ENCODE peak calls at places on chromosomes 4 and X, in four cellular contexts. J is H1, I is IMR-90, R is H9. T is an unnamed sample.
A peak's percentile ranks its signal among the peaks of the same experiment; 100 is the strongest.

GRCh38 chr4:126991965-126992364 is 640.8 kb upstream of the INTU start:
- DNase-seq in I (peak; percentile 47), R (no peak), J (no peak), T (no peak)

GRCh38 chr4:26719954-26720552 is 136.2 kb downstream of the TBC1D19 start:
- DNase-seq in J (no peak), R (no peak), I (peak; percentile 63), T (no peak)

GRCh38 chr4:176769519-176769918 is 23.2 kb downstream of the VEGFC start:
- DNase-seq in I (peak; percentile 99), R (no peak), J (no peak), T (no peak)

GRCh38 chr4:122712782-122713181 is 19.7 kb upstream of the BBS12 start:
- DNase-seq in J (no peak), I (peak; percentile 24), R (no peak), T (no peak)

GRCh38 chr4:165971941-165972340 is 98.9 kb downstream of the TLL1 start:
- DNase-seq in J (no peak), I (no peak), R (no peak), T (no peak)

GRCh38 chrX:74420194-74421035 is 878 bp upstream of the SLC16A2 start:
- DNase-seq in J (peak; percentile 68), I (peak; percentile 48), R (peak; percentile 76), T (peak; percentile 48)

GRCh38 chr4:10079256-10079655 is 37.3 kb downstream of the WDR1 start:
- DNase-seq in J (no peak), I (no peak), R (no peak), T (no peak)

GRCh38 chr4:15914291-15914690 is 24.2 kb downstream of the FGFBP1 start:
- DNase-seq in J (no peak), I (peak; percentile 54), R (no peak), T (no peak)

GRCh38 chr4:114782842-114783595 is 184.4 kb downstream of the UGT8 start:
- DNase-seq in J (no peak), R (no peak), I (no peak), T (peak; percentile 9)

GRCh38 chrX:9746148-9746880 is 19.3 kb downstream of the GPR143 start:
- DNase-seq in R (no peak), I (peak; percentile 43), J (no peak), T (no peak)

GRCh38 chr4:177250056-177250696 is 59.5 kb upstream of the NEIL3 start:
- DNase-seq in R (peak; percentile 84), I (peak; percentile 60), J (peak; percentile 92), T (peak; percentile 67)

GRCh38 chr4:7070729-7071511 is 3.1 kb upstream of the GRPEL1 start:
- DNase-seq in I (peak; percentile 54), R (peak; percentile 93), J (peak; percentile 98), T (peak; percentile 70)

GRCh38 chr4:10095296-10095991 is 21.2 kb downstream of the WDR1 start:
- DNase-seq in R (no peak), I (no peak), J (no peak), T (no peak)

GRCh38 chr4:136680271-136680670 is 852.0 kb downstream of the PCDH18 start:
- DNase-seq in J (no peak), I (peak; percentile 9), R (no peak), T (no peak)

GRCh38 chrX:132963846-132964245 is 5.4 kb upstream of the HS6ST2 start:
- DNase-seq in J (no peak), R (no peak), I (no peak), T (no peak)

GRCh38 chr4:54440394-54441223 is 211.5 kb downstream of the PDGFRA start:
- DNase-seq in I (peak; percentile 34), J (no peak), R (no peak), T (peak; percentile 47)

GRCh38 chrX:40098264-40099045 is 697 bp upstream of the BCOR start:
- DNase-seq in J (peak; percentile 52), I (no peak), R (peak; percentile 80), T (no peak)

GRCh38 chr4:138680251-138680650 is 335.3 kb upstream of the NOCT start:
- DNase-seq in I (no peak), R (no peak), J (no peak), T (no peak)

GRCh38 chr4:152894673-152895072 is 41.5 kb upstream of the FHDC1 start:
- DNase-seq in J (no peak), I (peak; percentile 63), R (no peak), T (no peak)

GRCh38 chrX:100673397-100673953 is 29.5 kb downstream of the SRPX2 start:
- DNase-seq in I (peak; percentile 91), R (no peak), J (no peak), T (no peak)

GRCh38 chr4:24850669-24851068 is 55.3 kb downstream of the SOD3 start:
- DNase-seq in I (peak; percentile 94), R (no peak), J (no peak), T (no peak)

DNA sequence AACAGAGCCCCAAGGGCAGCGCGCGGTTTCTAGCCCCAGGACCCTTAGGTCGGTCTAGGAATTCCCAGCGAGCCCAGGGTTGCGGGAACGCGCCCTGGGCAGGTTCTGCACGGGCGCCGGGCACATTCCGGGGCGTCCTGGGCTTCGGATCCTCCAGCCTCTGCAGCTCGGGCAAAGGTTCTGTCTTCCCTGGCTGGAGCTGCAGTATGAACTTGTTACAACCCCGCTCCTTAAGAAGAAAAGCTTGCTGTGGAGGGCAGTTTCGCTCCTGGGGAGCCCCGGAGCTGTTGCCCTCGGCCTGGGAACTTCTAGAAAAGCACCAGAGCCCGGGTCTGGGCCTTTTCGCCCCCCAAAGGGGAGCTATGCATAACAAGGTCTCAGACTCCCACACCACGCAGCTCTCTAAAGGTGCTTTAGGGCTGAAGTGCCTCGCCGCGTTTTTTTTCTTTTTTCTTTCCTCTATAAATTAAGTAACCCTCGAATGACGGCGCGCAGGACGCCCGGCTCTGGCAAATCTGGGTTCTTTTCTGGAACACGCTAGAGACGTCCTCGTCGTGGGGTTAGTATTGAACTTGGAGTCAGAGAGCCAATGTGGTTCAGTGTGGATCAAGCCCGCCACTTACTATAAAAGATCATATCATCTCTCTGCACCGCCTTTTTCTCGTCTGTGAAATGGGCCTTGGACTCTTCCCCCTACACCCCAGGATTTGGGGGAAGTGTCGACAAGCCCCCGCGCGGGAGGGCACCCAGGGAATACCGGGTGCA is 5.7 kb downstream of the MSX1 start:
- DNase-seq in J (peak; percentile 64), I (no peak), R (no peak), T (no peak)
- H3K14ac ChIP-seq in J (no peak overlapping the region), I (no peak overlapping the region), R (no peak overlapping the region), T (no peak overlapping the region)

GRCh38 chr4:38139187-38139586 is 179.0 kb downstream of the PTTG2 start:
- DNase-seq in I (no peak), R (no peak), J (no peak), T (no peak)
- H3K14ac ChIP-seq in I (no peak overlapping the region), R (no peak overlapping the region), J (no peak overlapping the region), T (no peak overlapping the region)

DNA sequence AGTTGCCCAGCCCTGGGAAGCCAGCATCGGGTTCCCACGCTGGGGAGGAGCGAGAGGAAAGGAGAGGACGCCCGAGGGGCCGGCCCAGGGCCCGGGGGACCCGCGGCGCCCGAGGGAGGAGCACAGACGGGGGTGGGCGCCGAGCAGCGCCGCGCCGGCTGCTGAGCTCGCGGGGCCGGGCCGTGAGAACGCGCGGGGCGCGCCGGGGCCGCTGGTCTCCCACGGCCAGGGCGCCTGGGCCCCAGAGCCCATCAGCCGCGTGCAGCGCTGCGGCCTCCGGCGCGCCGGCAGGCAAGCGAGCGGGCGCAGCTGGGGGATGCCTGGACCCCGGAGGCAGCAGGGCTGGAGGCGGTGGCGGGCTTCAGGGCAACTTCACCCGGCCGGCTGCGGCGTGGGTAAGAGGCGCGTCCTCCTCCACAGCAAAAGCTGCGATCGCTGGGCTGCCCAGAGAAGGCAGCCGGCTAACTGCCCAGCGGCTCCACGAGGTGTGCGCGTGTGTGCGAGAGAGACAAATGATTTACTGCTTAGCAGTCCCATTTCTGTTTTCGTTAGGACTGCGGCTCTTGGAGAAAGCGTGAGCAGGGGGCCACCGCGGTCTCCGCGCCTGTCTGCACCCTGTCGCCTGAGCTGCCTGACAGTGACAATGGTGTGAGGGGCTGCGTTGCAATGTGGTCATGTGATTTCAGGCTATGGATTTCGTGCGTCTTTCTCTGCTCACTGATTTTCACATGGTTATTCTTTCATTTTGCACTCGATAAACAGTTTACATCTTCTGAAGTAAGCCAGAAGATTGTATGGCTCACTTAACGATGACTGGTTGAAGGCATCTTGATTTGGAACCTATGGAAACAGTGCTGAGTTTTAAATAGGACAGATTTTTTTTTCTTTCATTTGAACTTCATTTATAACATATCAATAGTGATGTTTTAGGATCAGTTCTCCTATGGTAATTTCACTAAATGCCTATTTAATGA is 1.2 kb downstream of the GUCY1A1 start:
- DNase-seq in J (peak; percentile 69), I (peak; percentile 27), R (peak; percentile 46), T (peak; percentile 53)
- H3K14ac ChIP-seq in J (no peak overlapping the region), I (peak overlapping the region; percentile 14), R (no peak overlapping the region), T (peak overlapping the region; percentile 63)

GRCh38 chr4:44002368-44002767 is 446.2 kb downstream of the KCTD8 start:
- DNase-seq in R (no peak), J (no peak), I (no peak), T (no peak)
- H3K14ac ChIP-seq in R (no peak overlapping the region), J (no peak overlapping the region), I (no peak overlapping the region), T (no peak overlapping the region)

GRCh38 chrX:70482300-70482699 is 37.7 kb downstream of the DLG3 start:
- DNase-seq in R (no peak), I (no peak), J (no peak), T (no peak)
- H3K14ac ChIP-seq in R (no peak overlapping the region), I (no peak overlapping the region), J (no peak overlapping the region), T (no peak overlapping the region)

GRCh38 chrX:19772759-19773623 is 114.4 kb downstream of the SH3KBP1 start:
- DNase-seq in J (no peak), I (no peak), R (no peak), T (no peak)

GRCh38 chrX:19775830-19776498 is 111.4 kb downstream of the SH3KBP1 start:
- DNase-seq in R (no peak), J (no peak), I (no peak), T (no peak)

GRCh38 chrX:19774905-19775304 is 112.5 kb downstream of the SH3KBP1 start:
- DNase-seq in R (no peak), I (no peak), J (no peak), T (no peak)

GRCh38 chrX:19769467-19769866 is 117.9 kb downstream of the SH3KBP1 start:
- DNase-seq in J (no peak), I (no peak), R (no peak), T (no peak)

DNA sequence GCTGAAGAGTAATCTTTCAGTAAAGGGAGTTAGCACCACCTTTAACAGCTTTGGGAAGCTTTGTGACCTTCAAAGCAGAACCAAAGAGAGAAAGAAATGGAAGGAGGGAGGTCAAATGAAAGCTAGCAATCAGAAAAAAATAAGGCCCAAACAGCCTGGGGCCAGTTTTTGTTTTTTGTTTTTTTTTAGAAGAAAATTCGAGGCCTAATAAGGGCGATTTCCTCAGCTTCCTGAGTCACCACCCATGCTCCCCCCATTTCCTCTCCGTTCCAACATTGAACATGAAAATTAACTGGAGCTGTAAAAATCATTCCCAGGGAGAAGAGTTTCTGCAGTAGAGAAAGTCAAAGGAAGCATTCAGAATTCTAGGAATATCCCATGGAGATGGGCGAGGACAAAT is 115.1 kb downstream of the SH3KBP1 start:
- DNase-seq in R (no peak), I (peak; percentile 38), J (no peak), T (no peak)
- H3K14ac ChIP-seq in R (no peak overlapping the region), I (peak overlapping the region; percentile 68), J (no peak overlapping the region), T (no peak overlapping the region)

GRCh38 chr4:51842554-51843308 is at the start of gene DCUN1D4:
- DNase-seq in R (peak; percentile 100), I (peak; percentile 99), J (peak; percentile 98), T (peak; percentile 99)
- H3K14ac ChIP-seq in R (no peak within 1 kb of the TSS), I (peak within 1 kb of the TSS; percentile 62), J (no peak within 1 kb of the TSS), T (no peak within 1 kb of the TSS)

T was measured in neuronal stem cell.